ENCODE peak calls at places on chromosomes 2 and 18, in five cellular contexts. One of them, this sample, is unnamed.

GRCh38 chr2:136539355-136539754 is 226.0 kb upstream of the THSD7B start:
- DNase-seq in EL: no peak
- DNase-seq in heart right ventricle: no peak
- DNase-seq in NCI-H2081: no peak
- DNase-seq in glutamatergic neuron: no peak
- DNase-seq in this sample: no peak

GRCh38 chr2:207394812-207395534 is 134.8 kb upstream of the CREB1 start:
- DNase-seq in EL: peak; percentile 99
- DNase-seq in heart right ventricle: no peak
- DNase-seq in NCI-H2081: no peak
- DNase-seq in glutamatergic neuron: no peak
- DNase-seq in this sample: peak; percentile 99

GRCh38 chr2:149781263-149781808 is 193.8 kb upstream of the MMADHC start:
- DNase-seq in EL: no peak
- DNase-seq in heart right ventricle: no peak
- DNase-seq in NCI-H2081: no peak
- DNase-seq in glutamatergic neuron: no peak
- DNase-seq in this sample: no peak

GRCh38 chr2:10721344-10722251 is at the start of gene ATP6V1C2:
- DNase-seq in EL: no peak
- DNase-seq in heart right ventricle: no peak
- DNase-seq in NCI-H2081: peak; percentile 71
- DNase-seq in glutamatergic neuron: peak; percentile 76
- DNase-seq in this sample: no peak

GRCh38 chr2:182522930-182523541 is 96.2 kb upstream of the PDE1A start:
- DNase-seq in EL: no peak
- DNase-seq in heart right ventricle: no peak
- DNase-seq in NCI-H2081: peak; percentile 49
- DNase-seq in glutamatergic neuron: no peak
- DNase-seq in this sample: no peak

GRCh38 chr2:71685073-71685848 is 231.9 kb downstream of the DYSF start:
- DNase-seq in EL: no peak
- DNase-seq in heart right ventricle: no peak
- DNase-seq in NCI-H2081: no peak
- DNase-seq in glutamatergic neuron: no peak
- DNase-seq in this sample: no peak

GRCh38 chr2:162824319-162824718 is 14.2 kb downstream of the KCNH7 start:
- DNase-seq in EL: no peak
- DNase-seq in heart right ventricle: no peak
- DNase-seq in NCI-H2081: peak; percentile 36
- DNase-seq in glutamatergic neuron: no peak
- DNase-seq in this sample: no peak

GRCh38 chr2:112048887-112049286 is 6.2 kb upstream of the TMEM87B start:
- DNase-seq in EL: peak; percentile 58
- DNase-seq in heart right ventricle: no peak
- DNase-seq in NCI-H2081: peak; percentile 57
- DNase-seq in glutamatergic neuron: no peak
- DNase-seq in this sample: no peak

GRCh38 chr18:57715671-57716070 is 87.4 kb downstream of the ATP8B1 start:
- DNase-seq in EL: no peak
- DNase-seq in heart right ventricle: no peak
- DNase-seq in NCI-H2081: no peak
- DNase-seq in glutamatergic neuron: no peak
- DNase-seq in this sample: no peak

GRCh38 chr2:235447210-235447609 is 46.6 kb upstream of the AGAP1 start:
- DNase-seq in EL: peak; percentile 21
- DNase-seq in heart right ventricle: no peak
- DNase-seq in NCI-H2081: no peak
- DNase-seq in glutamatergic neuron: no peak
- DNase-seq in this sample: no peak

GRCh38 chr2:98347298-98348065 is 1.2 kb downstream of the CNGA3 start:
- DNase-seq in EL: no peak
- DNase-seq in heart right ventricle: no peak
- DNase-seq in NCI-H2081: no peak
- DNase-seq in glutamatergic neuron: peak; percentile 81
- DNase-seq in this sample: no peak

GRCh38 chr2:134252092-134252775 is 1.6 kb upstream of the MGAT5 start:
- DNase-seq in EL: peak; percentile 79
- DNase-seq in heart right ventricle: no peak
- DNase-seq in NCI-H2081: no peak
- DNase-seq in glutamatergic neuron: no peak
- DNase-seq in this sample: no peak

GRCh38 chr18:21680148-21680547 is 24.4 kb downstream of the ABHD3 start:
- DNase-seq in EL: no peak
- DNase-seq in heart right ventricle: no peak
- DNase-seq in NCI-H2081: no peak
- DNase-seq in glutamatergic neuron: no peak
- DNase-seq in this sample: no peak

GRCh38 chr2:128314026-128314347 is 4.7 kb downstream of the HS6ST1 start:
- DNase-seq in EL: no peak
- DNase-seq in heart right ventricle: no peak
- DNase-seq in NCI-H2081: no peak
- DNase-seq in glutamatergic neuron: no peak
- DNase-seq in this sample: no peak

GRCh38 chr2:33477473-33478468 is 1.3 kb downstream of the RASGRP3 start:
- DNase-seq in EL: no peak
- DNase-seq in heart right ventricle: no peak
- DNase-seq in NCI-H2081: no peak
- DNase-seq in glutamatergic neuron: no peak
- DNase-seq in this sample: no peak

GRCh38 chr2:220143336-220143735 is 515.9 kb downstream of the SLC4A3 start:
- DNase-seq in EL: peak; percentile 91
- DNase-seq in heart right ventricle: no peak
- DNase-seq in NCI-H2081: no peak
- DNase-seq in glutamatergic neuron: no peak
- DNase-seq in this sample: peak; percentile 56

GRCh38 chr2:29012211-29012681 is 31.1 kb downstream of the TOGARAM2 start:
- DNase-seq in EL: no peak
- DNase-seq in heart right ventricle: peak; percentile 83
- DNase-seq in NCI-H2081: no peak
- DNase-seq in glutamatergic neuron: no peak
- DNase-seq in this sample: no peak

GRCh38 chr2:25976884-25977741 is 5.2 kb downstream of the KIF3C start:
- DNase-seq in EL: peak; percentile 41
- DNase-seq in heart right ventricle: no peak
- DNase-seq in NCI-H2081: no peak
- DNase-seq in glutamatergic neuron: no peak
- DNase-seq in this sample: no peak

GRCh38 chr2:160921401-160921964 is 238.7 kb upstream of the TANK start:
- DNase-seq in EL: no peak
- DNase-seq in heart right ventricle: no peak
- DNase-seq in NCI-H2081: no peak
- DNase-seq in glutamatergic neuron: no peak
- DNase-seq in this sample: no peak

GRCh38 chr18:12253517-12254136 is 534 bp upstream of the CIDEA start:
- DNase-seq in EL: no peak
- DNase-seq in heart right ventricle: no peak
- DNase-seq in NCI-H2081: peak; percentile 8
- DNase-seq in glutamatergic neuron: peak; percentile 42
- DNase-seq in this sample: no peak